ENCODE peak calls at places on chromosome 3, in seven cellular contexts. One of them, this sample, is unnamed.

GRCh38 chr3:55571913-55572312 is 84.8 kb upstream of the WNT5A start:
- DNase-seq in suprapubic skin: no peak
- DNase-seq in HCT116: no peak
- DNase-seq in GM23338: peak
- DNase-seq in transverse colon: peak
- DNase-seq in GM12891: no peak
- DNase-seq in esophagus muscularis mucosa: no peak
- DNase-seq in this sample: no peak

GRCh38 chr3:57158813-57159678 is 6.1 kb downstream of the IL17RD start:
- DNase-seq in transverse colon: no peak
- DNase-seq in esophagus muscularis mucosa: no peak
- DNase-seq in GM23338: peak
- DNase-seq in HCT116: peak
- DNase-seq in GM12891: no peak
- DNase-seq in suprapubic skin: no peak
- DNase-seq in this sample: no peak

GRCh38 chr3:133413166-133414020 is 13.5 kb downstream of the BFSP2 start:
- DNase-seq in suprapubic skin: no peak
- DNase-seq in GM23338: no peak
- DNase-seq in esophagus muscularis mucosa: no peak
- DNase-seq in transverse colon: no peak
- DNase-seq in GM12891: no peak
- DNase-seq in HCT116: no peak
- DNase-seq in this sample: peak

GRCh38 chr3:103126111-103126510 is 691.3 kb downstream of the ZPLD1 start:
- DNase-seq in GM23338: no peak
- DNase-seq in transverse colon: no peak
- DNase-seq in HCT116: no peak
- DNase-seq in esophagus muscularis mucosa: no peak
- DNase-seq in GM12891: no peak
- DNase-seq in suprapubic skin: no peak
- DNase-seq in this sample: no peak

GRCh38 chr3:185831195-185831594 is 6.4 kb upstream of the IGF2BP2 start:
- DNase-seq in suprapubic skin: no peak
- DNase-seq in transverse colon: no peak
- DNase-seq in esophagus muscularis mucosa: no peak
- DNase-seq in GM12891: no peak
- DNase-seq in HCT116: no peak
- DNase-seq in GM23338: no peak
- DNase-seq in this sample: no peak

GRCh38 chr3:36514171-36514570 is 133.9 kb downstream of the STAC start:
- DNase-seq in transverse colon: no peak
- DNase-seq in HCT116: no peak
- DNase-seq in GM23338: no peak
- DNase-seq in GM12891: no peak
- DNase-seq in suprapubic skin: no peak
- DNase-seq in esophagus muscularis mucosa: peak
- DNase-seq in this sample: no peak

GRCh38 chr3:187572431-187572830 is 97.8 kb downstream of the SST start:
- DNase-seq in suprapubic skin: no peak
- DNase-seq in GM23338: no peak
- DNase-seq in esophagus muscularis mucosa: no peak
- DNase-seq in transverse colon: no peak
- DNase-seq in GM12891: no peak
- DNase-seq in HCT116: no peak
- DNase-seq in this sample: no peak

GRCh38 chr3:138125548-138126221 is 6.5 kb downstream of the A4GNT start:
- DNase-seq in GM23338: no peak
- DNase-seq in transverse colon: no peak
- DNase-seq in suprapubic skin: no peak
- DNase-seq in GM12891: no peak
- DNase-seq in HCT116: no peak
- DNase-seq in esophagus muscularis mucosa: peak
- DNase-seq in this sample: no peak

GRCh38 chr3:69199942-69200341 is 77.5 kb upstream of the LMOD3 start:
- DNase-seq in GM23338: no peak
- DNase-seq in HCT116: no peak
- DNase-seq in suprapubic skin: no peak
- DNase-seq in esophagus muscularis mucosa: no peak
- DNase-seq in transverse colon: no peak
- DNase-seq in GM12891: no peak
- DNase-seq in this sample: no peak

GRCh38 chr3:126253072-126253471 is 72.7 kb upstream of the ALDH1L1 start:
- DNase-seq in GM23338: no peak
- DNase-seq in transverse colon: no peak
- DNase-seq in GM12891: no peak
- DNase-seq in suprapubic skin: no peak
- DNase-seq in HCT116: no peak
- DNase-seq in esophagus muscularis mucosa: no peak
- DNase-seq in this sample: no peak

GRCh38 chr3:126912491-126913195 is 70.3 kb upstream of the PLXNA1 start:
- DNase-seq in esophagus muscularis mucosa: no peak
- DNase-seq in HCT116: no peak
- DNase-seq in GM12891: no peak
- DNase-seq in GM23338: no peak
- DNase-seq in transverse colon: no peak
- DNase-seq in suprapubic skin: no peak
- DNase-seq in this sample: no peak

GRCh38 chr3:127408022-127408683 is 120.3 kb upstream of the PRR20G start:
- DNase-seq in suprapubic skin: no peak
- DNase-seq in HCT116: no peak
- DNase-seq in transverse colon: no peak
- DNase-seq in GM23338: no peak
- DNase-seq in GM12891: no peak
- DNase-seq in esophagus muscularis mucosa: peak
- DNase-seq in this sample: no peak

GRCh38 chr3:11364181-11364580 is 92.0 kb downstream of the ATG7 start:
- DNase-seq in GM12891: no peak
- DNase-seq in GM23338: no peak
- DNase-seq in suprapubic skin: no peak
- DNase-seq in esophagus muscularis mucosa: no peak
- DNase-seq in transverse colon: no peak
- DNase-seq in HCT116: no peak
- DNase-seq in this sample: no peak

GRCh38 chr3:115709931-115710330 is 86.6 kb downstream of the GAP43 start:
- DNase-seq in GM23338: no peak
- DNase-seq in HCT116: no peak
- DNase-seq in esophagus muscularis mucosa: no peak
- DNase-seq in transverse colon: no peak
- DNase-seq in suprapubic skin: no peak
- DNase-seq in GM12891: no peak
- DNase-seq in this sample: no peak

GRCh38 chr3:105367406-105368213 is 901 bp downstream of the ALCAM start:
- DNase-seq in esophagus muscularis mucosa: no peak
- DNase-seq in GM12891: peak
- DNase-seq in GM23338: peak
- DNase-seq in transverse colon: peak
- DNase-seq in HCT116: no peak
- DNase-seq in suprapubic skin: peak
- DNase-seq in this sample: no peak

GRCh38 chr3:18559323-18559972 is 134.3 kb upstream of the SATB1 start:
- DNase-seq in GM23338: peak
- DNase-seq in GM12891: no peak
- DNase-seq in transverse colon: peak
- DNase-seq in suprapubic skin: no peak
- DNase-seq in HCT116: peak
- DNase-seq in esophagus muscularis mucosa: no peak
- DNase-seq in this sample: peak

GRCh38 chr3:107412376-107412775 is 35.1 kb downstream of the CCDC54 start:
- DNase-seq in HCT116: no peak
- DNase-seq in esophagus muscularis mucosa: no peak
- DNase-seq in suprapubic skin: no peak
- DNase-seq in GM12891: no peak
- DNase-seq in transverse colon: no peak
- DNase-seq in GM23338: no peak
- DNase-seq in this sample: no peak

DNA sequence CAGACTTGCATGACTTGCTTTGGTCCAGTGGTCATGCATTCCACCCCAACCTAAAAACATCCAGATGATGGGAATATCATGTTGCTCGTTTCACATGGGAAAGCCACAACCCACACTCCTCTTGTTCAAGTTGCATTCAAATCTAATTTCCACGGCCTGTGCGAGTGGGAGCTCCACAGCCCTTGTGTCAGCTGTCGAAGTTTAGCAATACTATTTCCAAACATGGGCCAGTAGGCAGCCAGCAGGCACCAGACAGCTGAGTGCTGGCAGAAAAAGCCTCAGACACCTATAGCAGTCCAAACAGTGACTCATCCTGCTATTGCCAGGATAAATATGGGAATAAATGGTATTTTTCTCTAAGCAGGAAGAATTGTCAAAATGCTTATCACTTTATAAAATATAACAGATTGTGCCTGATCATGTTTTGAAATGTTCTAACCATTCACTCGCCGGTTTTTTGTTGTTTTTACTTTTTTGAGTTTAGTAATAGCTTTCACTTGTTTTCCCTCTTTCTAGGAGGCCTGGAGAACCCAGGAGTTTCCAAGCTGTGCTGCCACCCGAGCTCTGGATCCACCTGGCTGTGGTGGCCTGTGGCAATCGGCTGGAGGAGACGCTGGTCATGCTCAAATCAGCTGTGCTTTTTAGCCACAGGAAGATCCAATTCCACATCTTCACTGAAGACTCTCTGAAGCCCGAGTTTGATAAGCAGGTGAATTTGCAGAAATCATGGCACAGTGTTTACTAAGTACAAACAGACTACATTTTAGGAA is 20.2 kb downstream of the GXYLT2 start:
- DNase-seq in GM12891: no peak
- DNase-seq in HCT116: no peak
- DNase-seq in GM23338: no peak
- DNase-seq in suprapubic skin: peak
- DNase-seq in esophagus muscularis mucosa: no peak
- DNase-seq in transverse colon: no peak
- DNase-seq in this sample: no peak
- TF ChIP-seq POLR2AphosphoS5 in GM12891: no peak
- TF ChIP-seq POLR2AphosphoS5 in HCT116: no peak
- TF ChIP-seq POLR2AphosphoS5 in GM23338: no peak
- TF ChIP-seq POLR2AphosphoS5 in suprapubic skin: peak
- TF ChIP-seq POLR2AphosphoS5 in esophagus muscularis mucosa: peak
- TF ChIP-seq POLR2AphosphoS5 in transverse colon: no peak
- TF ChIP-seq POLR2AphosphoS5 in this sample: no peak

GRCh38 chr3:48695113-48695753 is 9.5 kb upstream of the NCKIPSD start:
- DNase-seq in suprapubic skin: peak
- DNase-seq in GM12891: no peak
- DNase-seq in esophagus muscularis mucosa: no peak
- DNase-seq in GM23338: peak
- DNase-seq in HCT116: no peak
- DNase-seq in transverse colon: peak
- DNase-seq in this sample: no peak

GRCh38 chr3:48693826-48694225 is 8.1 kb upstream of the NCKIPSD start:
- DNase-seq in GM23338: no peak
- DNase-seq in esophagus muscularis mucosa: no peak
- DNase-seq in transverse colon: no peak
- DNase-seq in GM12891: no peak
- DNase-seq in suprapubic skin: no peak
- DNase-seq in HCT116: no peak
- DNase-seq in this sample: no peak

GRCh38 chr3:48692551-48692950 is 6.8 kb upstream of the NCKIPSD start:
- DNase-seq in GM23338: no peak
- DNase-seq in GM12891: no peak
- DNase-seq in HCT116: no peak
- DNase-seq in suprapubic skin: no peak
- DNase-seq in transverse colon: no peak
- DNase-seq in esophagus muscularis mucosa: no peak
- DNase-seq in this sample: no peak

GRCh38 chr3:48696156-48696555 is 10.4 kb upstream of the NCKIPSD start:
- DNase-seq in GM12891: no peak
- DNase-seq in GM23338: no peak
- DNase-seq in suprapubic skin: no peak
- DNase-seq in transverse colon: no peak
- DNase-seq in esophagus muscularis mucosa: no peak
- DNase-seq in HCT116: no peak
- DNase-seq in this sample: no peak

GRCh38 chr3:48694610-48695051 is 8.9 kb upstream of the NCKIPSD start:
- DNase-seq in GM12891: no peak
- DNase-seq in suprapubic skin: peak
- DNase-seq in GM23338: no peak
- DNase-seq in HCT116: peak
- DNase-seq in esophagus muscularis mucosa: no peak
- DNase-seq in transverse colon: peak
- DNase-seq in this sample: no peak
- TF ChIP-seq POLR2AphosphoS5 in GM12891: no peak
- TF ChIP-seq POLR2AphosphoS5 in suprapubic skin: peak
- TF ChIP-seq POLR2AphosphoS5 in GM23338: no peak
- TF ChIP-seq POLR2AphosphoS5 in HCT116: no peak
- TF ChIP-seq POLR2AphosphoS5 in esophagus muscularis mucosa: peak
- TF ChIP-seq POLR2AphosphoS5 in transverse colon: peak
- TF ChIP-seq POLR2AphosphoS5 in this sample: no peak

DNA sequence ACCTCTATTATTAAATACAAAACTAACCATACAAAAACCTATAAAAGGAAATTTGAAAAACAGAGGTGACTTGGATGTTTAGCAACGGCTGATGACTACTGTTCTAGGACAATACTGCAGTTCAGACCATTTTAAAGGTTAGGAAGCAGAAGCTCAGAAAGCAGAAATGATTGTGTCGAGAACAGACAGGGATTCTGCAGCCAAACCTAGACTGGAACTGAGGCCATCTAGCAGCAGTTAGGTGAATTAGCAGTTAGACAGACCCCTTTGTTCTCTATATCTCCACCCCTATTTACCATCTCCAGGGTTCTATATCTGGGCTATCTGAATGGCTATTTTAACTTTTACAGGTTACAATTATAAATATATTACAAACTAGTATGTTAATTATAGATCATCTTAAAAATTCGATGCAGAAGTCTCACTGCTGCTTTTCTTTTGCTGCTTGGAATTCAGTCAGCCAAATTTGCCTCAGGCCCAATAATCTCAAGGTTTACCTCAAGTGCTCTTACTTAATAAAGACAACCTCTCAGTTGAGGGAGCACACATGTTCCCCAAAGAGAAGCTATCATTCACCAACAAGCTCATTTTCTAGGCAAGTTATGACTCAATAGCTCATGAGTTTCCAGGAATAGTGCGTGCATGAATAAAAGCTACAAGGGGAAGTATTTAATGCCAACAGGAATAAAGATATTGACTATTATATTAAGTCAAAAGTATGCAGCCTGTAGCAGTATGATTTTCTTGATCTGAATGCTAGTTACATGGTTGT is 9.3 kb upstream of the IL1RAP start:
- DNase-seq in GM12891: no peak
- DNase-seq in esophagus muscularis mucosa: no peak
- DNase-seq in GM23338: peak
- DNase-seq in HCT116: no peak
- DNase-seq in transverse colon: no peak
- DNase-seq in suprapubic skin: no peak
- DNase-seq in this sample: no peak
- TF ChIP-seq POLR2AphosphoS5 in GM12891: no peak
- TF ChIP-seq POLR2AphosphoS5 in esophagus muscularis mucosa: no peak
- TF ChIP-seq POLR2AphosphoS5 in GM23338: no peak
- TF ChIP-seq POLR2AphosphoS5 in HCT116: no peak
- TF ChIP-seq POLR2AphosphoS5 in transverse colon: no peak
- TF ChIP-seq POLR2AphosphoS5 in suprapubic skin: no peak
- TF ChIP-seq POLR2AphosphoS5 in this sample: no peak

DNA sequence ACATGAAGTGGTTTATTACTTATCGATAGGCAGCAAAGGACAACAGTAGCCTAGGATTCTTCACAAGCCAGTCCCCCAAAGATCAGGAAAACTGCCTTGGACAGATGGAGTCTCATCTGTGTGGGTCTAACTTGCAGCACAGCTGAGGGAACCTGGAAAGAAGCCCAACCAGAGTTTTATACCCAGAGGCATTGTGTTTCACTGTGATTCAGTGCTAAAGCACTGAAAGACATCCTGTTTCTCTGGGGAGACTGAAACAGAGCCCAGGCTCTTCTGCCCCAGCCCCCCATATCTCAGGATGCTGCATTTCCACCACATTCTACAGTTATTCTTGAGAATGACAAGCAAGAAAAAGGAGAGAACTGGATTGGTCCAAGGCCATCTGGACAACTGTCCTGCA is 48.2 kb upstream of the PYDC2 start:
- DNase-seq in transverse colon: no peak
- DNase-seq in HCT116: no peak
- DNase-seq in suprapubic skin: no peak
- DNase-seq in GM23338: peak
- DNase-seq in GM12891: no peak
- DNase-seq in esophagus muscularis mucosa: no peak
- DNase-seq in this sample: no peak
- TF ChIP-seq POLR2AphosphoS5 in transverse colon: no peak
- TF ChIP-seq POLR2AphosphoS5 in HCT116: no peak
- TF ChIP-seq POLR2AphosphoS5 in suprapubic skin: no peak
- TF ChIP-seq POLR2AphosphoS5 in GM23338: no peak
- TF ChIP-seq POLR2AphosphoS5 in GM12891: no peak
- TF ChIP-seq POLR2AphosphoS5 in esophagus muscularis mucosa: no peak
- TF ChIP-seq POLR2AphosphoS5 in this sample: no peak